ENCODE peak calls at places on chromosomes 12 and 14, in six cellular contexts. E is A549, X is NB4, V is GM12878, G is HepG2, L is K562. D is an unnamed sample.
A peak's percentile ranks its signal among the peaks of the same experiment; 100 is the strongest.

GRCh38 chr12:107385518-107385917 is 292.2 kb upstream of the CRY1 start:
- DNase-seq in E (no peak), X (no peak), V (no peak), G (no peak), L (no peak), D (no peak)

GRCh38 chr14:67487937-67488893 is at the start of gene TMEM229B:
- DNase-seq in E (no peak), X (peak; percentile 90), V (peak; percentile 94), G (no peak), L (no peak), D (no peak)

GRCh38 chr12:5189173-5189572 is 145.5 kb downstream of the KCNA5 start:
- DNase-seq in E (no peak), X (no peak), V (no peak), G (no peak), L (no peak), D (no peak)

GRCh38 chr14:28767239-28767850 is 758 bp downstream of the FOXG1 start:
- DNase-seq in E (no peak), X (no peak), V (no peak), G (no peak), L (peak; percentile 23), D (no peak)

GRCh38 chr12:7869137-7869536 is 3.6 kb downstream of the SLC2A14 start:
- DNase-seq in E (no peak), X (peak; percentile 56), V (no peak), G (no peak), L (no peak), D (no peak)

GRCh38 chr14:26598081-26598671 is 343 bp upstream of the NOVA1 start:
- DNase-seq in E (peak; percentile 57), X (no peak), V (no peak), G (peak; percentile 77), L (peak; percentile 9), D (peak; percentile 92)

GRCh38 chr14:99224116-99224910 is 47.7 kb downstream of the BCL11B start:
- DNase-seq in E (no peak), X (peak; percentile 9), V (no peak), G (no peak), L (peak; percentile 11), D (no peak)

GRCh38 chr14:76924363-76925151 is 98.3 kb downstream of the LRRC74A start:
- DNase-seq in E (no peak), X (no peak), V (no peak), G (peak; percentile 36), L (peak; percentile 20), D (no peak)

GRCh38 chr12:105724651-105725050 is 394.2 kb downstream of the C12orf75 start:
- DNase-seq in E (no peak), X (no peak), V (no peak), G (no peak), L (no peak), D (no peak)

GRCh38 chr14:60981626-60982455 is 796 bp downstream of the SLC38A6 start:
- DNase-seq in E (peak; percentile 37), X (peak; percentile 25), V (peak; percentile 5), G (peak; percentile 45), L (peak; percentile 20), D (peak; percentile 72)

GRCh38 chr12:104671407-104672095 is 214.8 kb downstream of the CHST11 start:
- DNase-seq in E (peak; percentile 89), X (peak; percentile 99), V (peak; percentile 88), G (peak; percentile 53), L (peak; percentile 35), D (peak; percentile 94)

GRCh38 chr14:36502558-36503508 is 17.2 kb downstream of the NKX2-1 start:
- DNase-seq in E (no peak), X (no peak), V (no peak), G (no peak), L (no peak), D (no peak)

GRCh38 chr14:70525691-70526090 is 9.1 kb downstream of the ADAM20 start:
- DNase-seq in E (no peak), X (no peak), V (no peak), G (no peak), L (no peak), D (no peak)

GRCh38 chr12:68960162-68960501 is 27.2 kb upstream of the CPM start:
- DNase-seq in E (no peak), X (no peak), V (no peak), G (no peak), L (no peak), D (no peak)

GRCh38 chr14:58177125-58177524 is 22.8 kb upstream of the ACTR10 start:
- DNase-seq in E (no peak), X (no peak), V (no peak), G (no peak), L (no peak), D (no peak)

GRCh38 chr14:104202259-104203070 is 64.1 kb downstream of the KIF26A start:
- DNase-seq in E (no peak), X (no peak), V (no peak), G (no peak), L (no peak), D (no peak)

GRCh38 chr14:80956922-80957321 is 1.5 kb downstream of the TSHR start:
- DNase-seq in E (no peak), X (peak; percentile 31), V (no peak), G (no peak), L (no peak), D (no peak)

GRCh38 chr12:125888921-125889320 is 823.7 kb downstream of the AACS start:
- DNase-seq in E (no peak), X (no peak), V (no peak), G (no peak), L (no peak), D (no peak)

DNA sequence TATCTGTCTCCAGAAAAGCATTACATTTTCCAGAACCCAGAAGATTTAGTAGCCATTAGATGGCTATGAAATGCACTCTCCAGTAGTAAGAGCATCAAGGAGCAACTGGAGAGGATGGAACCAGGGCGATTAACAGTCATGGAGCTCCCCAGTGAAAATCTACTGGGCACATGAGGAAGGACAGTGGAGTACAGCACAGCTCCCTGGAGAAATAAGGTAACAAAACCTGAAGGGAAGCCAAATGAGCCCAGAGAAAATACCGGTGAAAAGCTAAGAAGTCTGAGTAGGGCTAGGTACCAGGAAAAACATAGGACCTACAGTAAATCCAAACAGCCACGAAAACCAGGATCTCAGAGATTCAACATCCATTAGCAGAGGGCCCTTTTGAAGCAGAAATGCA is 21.6 kb downstream of the SOX5 start:
- DNase-seq in E (no peak), X (no peak), V (no peak), G (no peak), L (no peak), D (no peak)
- TF ChIP-seq CTCF in E (no peak), X (no peak), V (no peak), G (no peak), L (no peak), D (no peak)

GRCh38 chr12:94209240-94209639 is 60.9 kb downstream of the PLXNC1 start:
- DNase-seq in E (no peak), X (no peak), V (no peak), G (no peak), L (no peak), D (no peak)

GRCh38 chr12:94206886-94207285 is 58.5 kb downstream of the PLXNC1 start:
- DNase-seq in E (no peak), X (no peak), V (no peak), G (no peak), L (no peak), D (no peak)

GRCh38 chr12:94208433-94208921 is 60.1 kb downstream of the PLXNC1 start:
- DNase-seq in E (no peak), X (no peak), V (no peak), G (no peak), L (no peak), D (no peak)

GRCh38 chr12:94205738-94206310 is 57.4 kb downstream of the PLXNC1 start:
- DNase-seq in E (no peak), X (no peak), V (no peak), G (no peak), L (no peak), D (no peak)

DNA sequence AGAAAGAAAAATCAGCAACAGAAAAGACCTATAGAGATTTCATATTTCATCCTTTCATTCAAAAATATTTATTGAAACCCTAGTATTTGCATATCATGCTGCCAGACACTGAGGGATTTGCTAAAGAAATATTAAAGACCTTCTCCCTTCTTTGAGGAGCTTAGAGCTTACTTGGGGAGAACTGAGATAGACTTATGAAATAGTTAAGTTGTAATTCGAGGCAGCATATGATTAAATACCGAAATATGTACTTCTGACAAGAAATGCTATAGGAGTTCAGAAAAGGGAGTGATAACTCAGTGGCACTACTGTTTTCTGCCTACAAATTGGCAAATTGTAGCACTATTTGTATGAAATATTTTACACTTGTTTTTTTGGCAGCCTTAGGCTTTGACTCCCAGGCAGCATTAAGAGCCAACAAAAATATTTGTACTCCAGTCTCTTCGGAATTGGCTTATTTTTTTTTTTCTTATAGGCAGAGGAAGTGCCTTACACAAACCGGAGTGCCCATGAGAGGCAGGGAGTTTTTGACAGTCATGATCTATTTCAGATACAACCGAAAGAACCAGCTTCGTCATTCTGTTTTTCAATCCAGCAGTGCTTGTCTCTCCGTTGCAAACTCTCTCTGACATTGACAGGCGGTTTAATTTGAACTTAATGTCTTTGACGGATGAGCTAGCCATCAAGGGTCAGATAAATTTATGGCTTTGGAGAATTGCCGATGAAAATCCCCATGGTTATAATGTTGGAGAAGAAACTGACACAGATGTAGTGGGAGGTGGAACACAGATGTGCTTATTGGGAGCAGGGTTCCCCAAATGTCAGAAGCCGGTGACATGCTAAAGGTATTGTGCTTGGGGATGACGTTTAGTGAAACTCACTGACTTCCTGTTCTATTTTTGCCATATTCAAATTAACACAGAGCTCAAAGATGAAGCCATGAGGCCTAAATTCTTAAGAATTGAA is 59.4 kb downstream of the PLXNC1 start:
- DNase-seq in E (no peak), X (no peak), V (peak; percentile 89), G (no peak), L (no peak), D (no peak)
- TF ChIP-seq MYC in E (no peak), X (no peak), V (no peak), G (no peak), L (no peak), D (no peak)

GRCh38 chr12:52992699-52993557 is 13.3 kb upstream of the EIF4B start:
- DNase-seq in E (peak; percentile 86), X (no peak), V (no peak), G (peak; percentile 99), L (peak; percentile 65), D (no peak)
- TF ChIP-seq POLR2A in E (no peak), X (no peak), V (no peak), G (peak; percentile 17), L (peak; percentile 45), D (no peak)

GRCh38 chr14:69247691-69248440 is 12.1 kb upstream of the GALNT16 start:
- DNase-seq in E (no peak), X (no peak), V (no peak), G (no peak), L (no peak), D (no peak)

GRCh38 chr14:69249603-69250002 is 10.4 kb upstream of the GALNT16 start:
- DNase-seq in E (no peak), X (no peak), V (no peak), G (no peak), L (no peak), D (no peak)

DNA sequence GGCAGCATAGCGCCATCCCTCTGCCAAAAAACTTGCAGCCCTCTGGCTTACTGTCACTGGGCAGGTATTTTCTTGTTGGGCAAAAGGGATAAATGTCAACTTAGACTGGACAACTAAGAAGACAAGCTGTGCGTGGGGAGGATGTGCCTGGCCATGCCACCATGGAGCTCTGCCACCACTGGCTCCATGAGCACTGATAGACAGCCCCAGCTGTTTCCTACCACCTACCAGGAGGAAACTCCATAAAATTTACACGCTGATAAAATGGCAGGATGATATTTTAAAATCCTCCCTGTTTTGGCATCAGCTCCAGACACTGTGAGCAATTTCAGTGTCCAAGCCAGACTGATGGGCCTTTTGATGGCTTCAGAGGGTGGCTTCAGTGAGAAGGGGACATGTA is 7.1 kb upstream of the GALNT16 start:
- DNase-seq in E (no peak), X (no peak), V (no peak), G (no peak), L (no peak), D (no peak)
- TF ChIP-seq CTCF in E (no peak), X (no peak), V (no peak), G (no peak), L (no peak), D (no peak)